ENCODE peak calls at places on chromosomes 4 and X, in six cellular contexts. G is activated CD8-positive, alpha-beta T cell treated with anti-CD3 and anti-CD28 coated beads, Interleukin-2, amount 10 ng/mL, durations not matched to agents 7 days and 5 days; F is cardiac muscle cell; E is NAMALWA; J is ovary; D is Panc1. H is an unnamed sample.

GRCh38 chrX:69031181-69031580 is 134.1 kb downstream of the PJA1 start:
- DNase-seq in G (no peak), F (no peak), E (no peak), J (no peak), D (no peak), H (peak; percentile 10)

GRCh38 chr4:88750369-88750768 is 52.7 kb upstream of the NAP1L5 start:
- DNase-seq in G (no peak), F (no peak), E (no peak), J (no peak), D (no peak), H (no peak)

GRCh38 chr4:25815586-25815985 is 47.2 kb downstream of the SEL1L3 start:
- DNase-seq in G (no peak), F (peak; percentile 86), E (no peak), J (no peak), D (no peak), H (no peak)

GRCh38 chr4:98802673-98803286 is 126.2 kb downstream of the EIF4E start:
- DNase-seq in G (no peak), F (peak; percentile 41), E (no peak), J (no peak), D (no peak), H (no peak)

GRCh38 chr4:95204267-95204835 is 344.4 kb downstream of the UNC5C start:
- DNase-seq in G (no peak), F (peak; percentile 6), E (no peak), J (no peak), D (no peak), H (no peak)

GRCh38 chrX:630922-631496 is 418 bp downstream of the SHOX start:
- DNase-seq in G (no peak), F (no peak), E (no peak), J (no peak), D (no peak), H (no peak)

GRCh38 chrX:40097101-40097491 is 662 bp downstream of the BCOR start:
- DNase-seq in G (peak; percentile 50), F (peak; percentile 25), E (no peak), J (peak; percentile 27), D (no peak), H (no peak)

GRCh38 chr4:167956676-167957075 is 135.7 kb upstream of the ANXA10 start:
- DNase-seq in G (no peak), F (peak; percentile 18), E (no peak), J (no peak), D (no peak), H (no peak)

GRCh38 chr4:77021614-77022089 is 54.1 kb downstream of the CCNI start:
- DNase-seq in G (no peak), F (peak; percentile 95), E (no peak), J (peak; percentile 34), D (no peak), H (no peak)

GRCh38 chrX:56563231-56564116 is at the start of gene UBQLN2:
- DNase-seq in G (peak; percentile 86), F (peak; percentile 87), E (peak; percentile 82), J (peak; percentile 77), D (no peak), H (peak; percentile 31)

GRCh38 chr4:99927566-99927965 is 18.9 kb downstream of the DNAJB14 start:
- DNase-seq in G (no peak), F (peak; percentile 62), E (no peak), J (no peak), D (no peak), H (no peak)

GRCh38 chr4:121192500-121192899 is 28.4 kb upstream of the TNIP3 start:
- DNase-seq in G (no peak), F (peak; percentile 70), E (peak; percentile 59), J (no peak), D (peak; percentile 15), H (peak; percentile 33)

GRCh38 chr4:19832388-19832787 is 419.3 kb upstream of the SLIT2 start:
- DNase-seq in G (no peak), F (no peak), E (no peak), J (no peak), D (no peak), H (no peak)

GRCh38 chrX:149570668-149571067 is 16.6 kb downstream of the MAGEA9B start:
- DNase-seq in G (no peak), F (peak; percentile 63), E (no peak), J (no peak), D (no peak), H (no peak)

GRCh38 chr4:7698586-7698985 is 241.1 kb downstream of the AFAP1 start:
- DNase-seq in G (no peak), F (no peak), E (no peak), J (peak; percentile 47), D (no peak), H (no peak)

GRCh38 chr4:61254406-61254805 is 54.3 kb downstream of the ADGRL3 start:
- DNase-seq in G (no peak), F (no peak), E (no peak), J (no peak), D (no peak), H (no peak)

GRCh38 chr4:105147226-105148151 is 813 bp downstream of the TET2 start:
- DNase-seq in G (peak; percentile 42), F (peak; percentile 44), E (peak; percentile 60), J (peak; percentile 28), D (no peak), H (no peak)

GRCh38 chr4:30068234-30068633 is 651.9 kb upstream of the PCDH7 start:
- DNase-seq in G (no peak), F (no peak), E (no peak), J (no peak), D (no peak), H (no peak)

GRCh38 chr4:167652267-167652666 is 418.0 kb upstream of the SPOCK3 start:
- DNase-seq in G (no peak), F (no peak), E (no peak), J (no peak), D (no peak), H (no peak)

GRCh38 chr4:108619372-108620100 is 840 bp upstream of the RPL34 start:
- DNase-seq in G (peak; percentile 64), F (no peak), E (peak; percentile 37), J (no peak), D (no peak), H (no peak)

GRCh38 chr4:97123573-97123972 is 1019.7 kb downstream of the STPG2 start:
- DNase-seq in G (no peak), F (no peak), E (no peak), J (no peak), D (no peak), H (no peak)

GRCh38 chr4:93066746-93067145 is 761.8 kb upstream of the ATOH1 start:
- DNase-seq in G (no peak), F (peak; percentile 1), E (no peak), J (no peak), D (no peak), H (no peak)

GRCh38 chr4:83855044-83855443 is 319.1 kb downstream of the GPAT3 start:
- DNase-seq in G (no peak), F (peak; percentile 89), E (no peak), J (no peak), D (peak; percentile 60), H (peak; percentile 83)

GRCh38 chrX:137236837-137237236 is 203.0 kb upstream of the GPR101 start:
- DNase-seq in G (no peak), F (no peak), E (no peak), J (no peak), D (no peak), H (no peak)

GRCh38 chr4:10333942-10334341 is 123.3 kb downstream of the ZNF518B start:
- DNase-seq in G (no peak), F (no peak), E (no peak), J (no peak), D (no peak), H (no peak)

GRCh38 chrX:105098201-105098600 is 122.3 kb downstream of the TEX13A start:
- DNase-seq in G (no peak), F (no peak), E (no peak), J (no peak), D (no peak), H (no peak)

H was measured in HCT116.